ENCODE peak calls at places on chromosome 10, in seven cellular contexts. One of them, this sample, is unnamed.

GRCh38 chr10:78211476-78212110 is 177.9 kb downstream of the RPS24 start:
- DNase-seq in RWPE1: no peak
- DNase-seq in heart left ventricle: no peak
- DNase-seq in heart right ventricle: peak
- DNase-seq in coronary artery: no peak
- DNase-seq in Panc1: peak
- DNase-seq in fibroblast of lung: peak
- DNase-seq in this sample: peak

GRCh38 chr10:86342111-86342863 is 24.3 kb downstream of the GRID1 start:
- DNase-seq in heart left ventricle: no peak
- DNase-seq in coronary artery: no peak
- DNase-seq in fibroblast of lung: no peak
- DNase-seq in RWPE1: no peak
- DNase-seq in heart right ventricle: no peak
- DNase-seq in Panc1: no peak
- DNase-seq in this sample: no peak

GRCh38 chr10:122565766-122566206 is 5.2 kb downstream of the DMBT1 start:
- DNase-seq in heart left ventricle: peak
- DNase-seq in RWPE1: peak
- DNase-seq in Panc1: peak
- DNase-seq in fibroblast of lung: peak
- DNase-seq in coronary artery: peak
- DNase-seq in heart right ventricle: peak
- DNase-seq in this sample: no peak

GRCh38 chr10:73590881-73591577 is at the start of gene USP54:
- DNase-seq in heart left ventricle: no peak
- DNase-seq in heart right ventricle: peak
- DNase-seq in RWPE1: peak
- DNase-seq in fibroblast of lung: peak
- DNase-seq in coronary artery: no peak
- DNase-seq in Panc1: no peak
- DNase-seq in this sample: peak

GRCh38 chr10:44044549-44044948 is 340.3 kb downstream of the CXCL12 start:
- DNase-seq in coronary artery: no peak
- DNase-seq in Panc1: no peak
- DNase-seq in fibroblast of lung: no peak
- DNase-seq in heart left ventricle: no peak
- DNase-seq in RWPE1: no peak
- DNase-seq in heart right ventricle: no peak
- DNase-seq in this sample: no peak

GRCh38 chr10:1268856-1269255 is 212.7 kb downstream of the WDR37 start:
- DNase-seq in RWPE1: no peak
- DNase-seq in fibroblast of lung: no peak
- DNase-seq in heart right ventricle: no peak
- DNase-seq in Panc1: no peak
- DNase-seq in heart left ventricle: no peak
- DNase-seq in coronary artery: no peak
- DNase-seq in this sample: no peak

GRCh38 chr10:22058195-22058594 is 54.7 kb upstream of the DNAJC1 start:
- DNase-seq in coronary artery: no peak
- DNase-seq in heart right ventricle: no peak
- DNase-seq in RWPE1: no peak
- DNase-seq in Panc1: no peak
- DNase-seq in fibroblast of lung: no peak
- DNase-seq in heart left ventricle: no peak
- DNase-seq in this sample: no peak

GRCh38 chr10:14688606-14689005 is 86.1 kb downstream of the FAM107B start:
- DNase-seq in RWPE1: no peak
- DNase-seq in fibroblast of lung: peak
- DNase-seq in coronary artery: no peak
- DNase-seq in heart right ventricle: peak
- DNase-seq in Panc1: no peak
- DNase-seq in heart left ventricle: peak
- DNase-seq in this sample: no peak

GRCh38 chr10:11081413-11081812 is 63.7 kb downstream of the CELF2 start:
- DNase-seq in RWPE1: no peak
- DNase-seq in fibroblast of lung: no peak
- DNase-seq in coronary artery: no peak
- DNase-seq in Panc1: no peak
- DNase-seq in heart right ventricle: no peak
- DNase-seq in heart left ventricle: no peak
- DNase-seq in this sample: no peak

GRCh38 chr10:64376169-64376568 is 855.0 kb downstream of the REEP3 start:
- DNase-seq in fibroblast of lung: no peak
- DNase-seq in RWPE1: no peak
- DNase-seq in heart right ventricle: no peak
- DNase-seq in coronary artery: no peak
- DNase-seq in Panc1: no peak
- DNase-seq in heart left ventricle: no peak
- DNase-seq in this sample: no peak

GRCh38 chr10:74930962-74931361 is 104.6 kb downstream of the KAT6B start:
- DNase-seq in heart right ventricle: no peak
- DNase-seq in Panc1: no peak
- DNase-seq in RWPE1: no peak
- DNase-seq in fibroblast of lung: no peak
- DNase-seq in coronary artery: no peak
- DNase-seq in heart left ventricle: no peak
- DNase-seq in this sample: no peak

GRCh38 chr10:72375173-72375572 is 20.5 kb upstream of the DNAJB12 start:
- DNase-seq in RWPE1: no peak
- DNase-seq in coronary artery: no peak
- DNase-seq in heart left ventricle: no peak
- DNase-seq in fibroblast of lung: peak
- DNase-seq in heart right ventricle: no peak
- DNase-seq in Panc1: no peak
- DNase-seq in this sample: no peak

GRCh38 chr10:77541247-77541646 is 96.4 kb downstream of the KCNMA1 start:
- DNase-seq in Panc1: no peak
- DNase-seq in coronary artery: no peak
- DNase-seq in heart left ventricle: no peak
- DNase-seq in fibroblast of lung: no peak
- DNase-seq in RWPE1: no peak
- DNase-seq in heart right ventricle: no peak
- DNase-seq in this sample: no peak

GRCh38 chr10:112260831-112261230 is 22.4 kb upstream of the TECTB start:
- DNase-seq in heart right ventricle: no peak
- DNase-seq in heart left ventricle: no peak
- DNase-seq in RWPE1: no peak
- DNase-seq in coronary artery: no peak
- DNase-seq in fibroblast of lung: no peak
- DNase-seq in Panc1: no peak
- DNase-seq in this sample: no peak

GRCh38 chr10:31739759-31740158 is 188.9 kb downstream of the ARHGAP12 start:
- DNase-seq in heart right ventricle: no peak
- DNase-seq in fibroblast of lung: peak
- DNase-seq in heart left ventricle: no peak
- DNase-seq in Panc1: no peak
- DNase-seq in RWPE1: no peak
- DNase-seq in coronary artery: no peak
- DNase-seq in this sample: no peak

GRCh38 chr10:15715619-15716227 is 4.0 kb downstream of the ITGA8 start:
- DNase-seq in Panc1: no peak
- DNase-seq in heart left ventricle: no peak
- DNase-seq in fibroblast of lung: no peak
- DNase-seq in heart right ventricle: no peak
- DNase-seq in coronary artery: no peak
- DNase-seq in RWPE1: no peak
- DNase-seq in this sample: no peak

GRCh38 chr10:15718495-15719061 is 1.1 kb downstream of the ITGA8 start:
- DNase-seq in heart right ventricle: no peak
- DNase-seq in RWPE1: no peak
- DNase-seq in coronary artery: no peak
- DNase-seq in fibroblast of lung: no peak
- DNase-seq in Panc1: no peak
- DNase-seq in heart left ventricle: no peak
- DNase-seq in this sample: no peak

GRCh38 chr10:15719062-15719898 is 442 bp downstream of the ITGA8 start:
- DNase-seq in RWPE1: no peak
- DNase-seq in fibroblast of lung: no peak
- DNase-seq in Panc1: no peak
- DNase-seq in heart right ventricle: peak
- DNase-seq in heart left ventricle: no peak
- DNase-seq in coronary artery: peak
- DNase-seq in this sample: no peak

GRCh38 chr10:15720635-15721310 is 1.1 kb upstream of the ITGA8 start:
- DNase-seq in RWPE1: no peak
- DNase-seq in coronary artery: no peak
- DNase-seq in fibroblast of lung: no peak
- DNase-seq in heart left ventricle: no peak
- DNase-seq in Panc1: no peak
- DNase-seq in heart right ventricle: no peak
- DNase-seq in this sample: no peak

GRCh38 chr10:15719899-15720634 is at the start of gene ITGA8:
- DNase-seq in Panc1: no peak
- DNase-seq in heart right ventricle: peak
- DNase-seq in fibroblast of lung: no peak
- DNase-seq in RWPE1: no peak
- DNase-seq in heart left ventricle: no peak
- DNase-seq in coronary artery: peak
- DNase-seq in this sample: no peak
- H3K27ac ChIP-seq in Panc1: no peak
- H3K27ac ChIP-seq in heart right ventricle: no peak
- H3K27ac ChIP-seq in fibroblast of lung: no peak
- H3K27ac ChIP-seq in RWPE1: no peak
- H3K27ac ChIP-seq in heart left ventricle: no peak
- H3K27ac ChIP-seq in coronary artery: peak
- H3K27ac ChIP-seq in this sample: no peak

DNA sequence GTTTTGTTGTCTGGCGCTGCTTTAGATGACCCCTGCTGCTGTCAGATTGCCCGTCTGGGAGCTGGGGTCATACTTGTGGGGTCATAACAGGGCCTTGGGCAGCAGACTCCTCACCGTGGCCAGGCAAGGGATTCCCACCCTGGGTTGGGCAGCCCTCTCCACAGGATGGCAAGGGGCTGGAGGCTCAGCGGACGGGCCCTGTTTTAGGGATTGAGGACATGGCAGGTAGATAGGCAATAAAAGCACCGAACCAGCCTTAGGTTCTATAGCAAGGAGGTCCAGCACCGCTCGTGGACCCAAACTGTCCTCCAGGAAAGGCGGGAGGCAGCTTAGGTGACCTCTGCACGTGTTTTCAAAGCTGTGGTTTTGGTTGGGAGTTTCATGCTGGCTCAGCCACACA is 60.0 kb downstream of the GRK5 start:
- DNase-seq in fibroblast of lung: no peak
- DNase-seq in heart left ventricle: no peak
- DNase-seq in RWPE1: no peak
- DNase-seq in coronary artery: no peak
- DNase-seq in Panc1: no peak
- DNase-seq in heart right ventricle: no peak
- DNase-seq in this sample: no peak
- H3K27ac ChIP-seq in fibroblast of lung: no peak
- H3K27ac ChIP-seq in heart left ventricle: peak
- H3K27ac ChIP-seq in RWPE1: no peak
- H3K27ac ChIP-seq in coronary artery: no peak
- H3K27ac ChIP-seq in Panc1: peak
- H3K27ac ChIP-seq in heart right ventricle: peak
- H3K27ac ChIP-seq in this sample: no peak

DNA sequence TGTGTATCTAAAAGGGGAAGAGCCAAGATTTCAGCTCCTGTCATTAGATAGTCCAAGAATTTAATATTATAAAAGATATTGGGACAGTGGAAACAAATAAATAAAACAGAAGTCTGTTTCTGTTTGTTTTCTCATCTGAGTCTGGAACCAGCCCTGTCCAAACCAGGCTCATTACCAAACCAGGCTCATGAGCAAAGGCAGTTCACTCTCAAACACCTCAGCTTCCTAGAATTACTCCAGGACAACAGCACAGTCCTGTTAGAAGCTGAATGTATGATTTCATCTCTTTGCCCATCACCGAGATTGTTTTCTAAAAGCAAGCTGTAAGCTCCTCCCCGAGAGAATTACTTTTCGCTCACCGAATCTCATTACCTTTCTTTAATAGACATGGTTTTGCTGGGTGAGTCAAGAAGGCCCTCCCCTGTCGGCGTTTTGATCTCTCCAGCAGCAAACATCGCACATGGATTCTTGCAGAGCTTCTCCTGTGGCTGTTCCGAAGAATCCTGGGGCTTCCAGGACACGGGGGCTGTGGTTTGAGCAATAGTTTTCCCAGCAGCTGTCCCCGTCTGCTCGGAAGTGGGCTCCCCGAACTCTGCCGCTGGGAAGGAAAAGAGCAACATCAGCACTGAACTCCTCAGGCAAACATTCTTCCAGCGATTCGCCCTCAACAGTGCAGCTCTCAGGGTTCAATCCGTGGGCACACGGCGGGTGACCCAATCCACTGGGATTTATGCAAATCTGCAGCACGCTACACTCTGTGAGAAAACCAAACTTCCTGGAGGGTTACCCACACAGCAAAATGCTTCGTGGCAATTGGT is 112.5 kb downstream of the SVIL start:
- DNase-seq in heart left ventricle: no peak
- DNase-seq in heart right ventricle: no peak
- DNase-seq in RWPE1: no peak
- DNase-seq in Panc1: no peak
- DNase-seq in fibroblast of lung: peak
- DNase-seq in coronary artery: no peak
- DNase-seq in this sample: no peak
- H3K27ac ChIP-seq in heart left ventricle: no peak
- H3K27ac ChIP-seq in heart right ventricle: peak
- H3K27ac ChIP-seq in RWPE1: no peak
- H3K27ac ChIP-seq in Panc1: no peak
- H3K27ac ChIP-seq in fibroblast of lung: peak
- H3K27ac ChIP-seq in coronary artery: no peak
- H3K27ac ChIP-seq in this sample: no peak

GRCh38 chr10:5697342-5697741 is 12.7 kb downstream of the TASOR2 start:
- DNase-seq in Panc1: no peak
- DNase-seq in heart left ventricle: no peak
- DNase-seq in heart right ventricle: no peak
- DNase-seq in RWPE1: no peak
- DNase-seq in fibroblast of lung: no peak
- DNase-seq in coronary artery: no peak
- DNase-seq in this sample: no peak
- H3K27ac ChIP-seq in Panc1: no peak
- H3K27ac ChIP-seq in heart left ventricle: no peak
- H3K27ac ChIP-seq in heart right ventricle: no peak
- H3K27ac ChIP-seq in RWPE1: no peak
- H3K27ac ChIP-seq in fibroblast of lung: no peak
- H3K27ac ChIP-seq in coronary artery: no peak
- H3K27ac ChIP-seq in this sample: no peak

GRCh38 chr10:24466616-24466949 is 257.1 kb downstream of the ARHGAP21 start:
- DNase-seq in fibroblast of lung: no peak
- DNase-seq in RWPE1: peak
- DNase-seq in coronary artery: no peak
- DNase-seq in Panc1: no peak
- DNase-seq in heart right ventricle: no peak
- DNase-seq in heart left ventricle: no peak
- DNase-seq in this sample: no peak
- H3K27ac ChIP-seq in fibroblast of lung: peak
- H3K27ac ChIP-seq in RWPE1: no peak
- H3K27ac ChIP-seq in coronary artery: peak
- H3K27ac ChIP-seq in Panc1: peak
- H3K27ac ChIP-seq in heart right ventricle: peak
- H3K27ac ChIP-seq in heart left ventricle: no peak
- H3K27ac ChIP-seq in this sample: peak

DNA sequence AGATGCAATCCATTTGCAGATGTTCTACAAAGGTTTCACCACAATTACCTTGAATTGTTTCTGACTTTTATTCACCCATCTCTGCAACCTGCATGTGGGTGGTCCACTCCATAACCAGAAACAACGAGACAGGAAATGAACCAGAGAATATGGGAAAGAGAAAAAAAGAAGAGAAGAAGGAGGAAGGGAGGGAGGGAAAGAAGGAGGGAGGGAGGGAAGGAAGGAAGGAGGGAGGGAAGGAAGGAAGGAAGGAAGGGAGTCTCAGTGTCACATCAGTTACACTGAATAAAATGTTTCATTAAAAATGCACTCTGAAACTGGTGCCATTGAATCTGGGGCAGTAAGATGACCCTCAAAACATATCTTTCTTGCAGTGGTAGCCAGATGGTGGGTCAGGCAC is 301.3 kb upstream of the MGMT start:
- DNase-seq in coronary artery: no peak
- DNase-seq in Panc1: no peak
- DNase-seq in RWPE1: no peak
- DNase-seq in fibroblast of lung: no peak
- DNase-seq in heart right ventricle: no peak
- DNase-seq in heart left ventricle: no peak
- DNase-seq in this sample: no peak
- H3K27ac ChIP-seq in coronary artery: no peak
- H3K27ac ChIP-seq in Panc1: no peak
- H3K27ac ChIP-seq in RWPE1: no peak
- H3K27ac ChIP-seq in fibroblast of lung: no peak
- H3K27ac ChIP-seq in heart right ventricle: no peak
- H3K27ac ChIP-seq in heart left ventricle: no peak
- H3K27ac ChIP-seq in this sample: no peak

This sample was measured in epithelial cell of prostate.